ENCODE peak calls at places on chromosomes 1 and 21, in six cellular contexts. One of them, this sample, is unnamed.

GRCh38 chr1:62224182-62224581 is 29.5 kb downstream of the L1TD1 start:
- DNase-seq in fibroblast of lung: no peak
- DNase-seq in vagina: no peak
- DNase-seq in Peyer's patch: no peak
- DNase-seq in tibial nerve: no peak
- DNase-seq in AG04450: no peak
- DNase-seq in this sample: no peak

GRCh38 chr21:14862794-14863720 is 201.7 kb downstream of the NRIP1 start:
- DNase-seq in fibroblast of lung: no peak
- DNase-seq in vagina: no peak
- DNase-seq in Peyer's patch: no peak
- DNase-seq in tibial nerve: no peak
- DNase-seq in AG04450: no peak
- DNase-seq in this sample: no peak

GRCh38 chr1:151511636-151512215 is 539 bp downstream of the CGN start:
- DNase-seq in fibroblast of lung: no peak
- DNase-seq in vagina: no peak
- DNase-seq in Peyer's patch: peak; percentile 35
- DNase-seq in tibial nerve: peak; percentile 15
- DNase-seq in AG04450: no peak
- DNase-seq in this sample: peak; percentile 13

GRCh38 chr1:101284021-101284420 is 47.2 kb downstream of the S1PR1 start:
- DNase-seq in fibroblast of lung: no peak
- DNase-seq in vagina: no peak
- DNase-seq in Peyer's patch: no peak
- DNase-seq in tibial nerve: no peak
- DNase-seq in AG04450: no peak
- DNase-seq in this sample: peak; percentile 51

GRCh38 chr1:43962324-43962723 is 7.5 kb upstream of the DPH2 start:
- DNase-seq in fibroblast of lung: no peak
- DNase-seq in vagina: no peak
- DNase-seq in Peyer's patch: no peak
- DNase-seq in tibial nerve: no peak
- DNase-seq in AG04450: no peak
- DNase-seq in this sample: no peak

GRCh38 chr1:86714159-86714558 is 9.8 kb downstream of the SH3GLB1 start:
- DNase-seq in fibroblast of lung: peak; percentile 18
- DNase-seq in vagina: no peak
- DNase-seq in Peyer's patch: no peak
- DNase-seq in tibial nerve: no peak
- DNase-seq in AG04450: no peak
- DNase-seq in this sample: no peak

GRCh38 chr1:9629445-9630201 is 21.9 kb upstream of the PIK3CD start:
- DNase-seq in fibroblast of lung: no peak
- DNase-seq in vagina: no peak
- DNase-seq in Peyer's patch: peak; percentile 89
- DNase-seq in tibial nerve: peak; percentile 46
- DNase-seq in AG04450: no peak
- DNase-seq in this sample: peak; percentile 74

GRCh38 chr1:45957684-45958083 is 154.3 kb downstream of the MAST2 start:
- DNase-seq in fibroblast of lung: no peak
- DNase-seq in vagina: no peak
- DNase-seq in Peyer's patch: no peak
- DNase-seq in tibial nerve: no peak
- DNase-seq in AG04450: no peak
- DNase-seq in this sample: no peak

GRCh38 chr21:45126085-45126687 is 51.8 kb downstream of the ADARB1 start:
- DNase-seq in fibroblast of lung: no peak
- DNase-seq in vagina: no peak
- DNase-seq in Peyer's patch: no peak
- DNase-seq in tibial nerve: no peak
- DNase-seq in AG04450: no peak
- DNase-seq in this sample: no peak

GRCh38 chr1:84541679-84542078 is 32.6 kb downstream of the CTBS start:
- DNase-seq in fibroblast of lung: no peak
- DNase-seq in vagina: no peak
- DNase-seq in Peyer's patch: no peak
- DNase-seq in tibial nerve: no peak
- DNase-seq in AG04450: no peak
- DNase-seq in this sample: no peak
- TF ChIP-seq CTCF in fibroblast of lung: peak; percentile 11
- TF ChIP-seq CTCF in vagina: no peak
- TF ChIP-seq CTCF in Peyer's patch: no peak
- TF ChIP-seq CTCF in tibial nerve: no peak
- TF ChIP-seq CTCF in AG04450: no peak
- TF ChIP-seq CTCF in this sample: peak; percentile 32

DNA sequence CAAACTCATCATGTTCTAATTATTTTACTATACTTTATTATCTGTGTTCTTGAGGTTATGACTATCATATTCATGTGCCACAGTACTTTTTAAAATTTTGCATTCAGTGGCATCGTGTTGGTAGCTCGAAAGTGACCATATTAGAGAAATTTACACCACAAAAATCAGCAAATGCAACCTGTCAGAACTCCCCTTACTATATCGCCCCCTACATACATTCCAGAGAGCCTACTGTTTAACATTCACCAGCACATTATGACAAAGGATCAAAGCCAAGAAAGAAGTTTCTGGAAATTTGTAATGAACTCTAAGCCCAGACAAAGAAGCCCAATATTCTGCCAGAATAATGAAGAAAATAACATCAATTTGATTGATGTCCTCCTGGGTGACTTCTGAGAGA is 909.3 kb downstream of the LTN1 start:
- DNase-seq in fibroblast of lung: no peak
- DNase-seq in vagina: no peak
- DNase-seq in Peyer's patch: no peak
- DNase-seq in tibial nerve: no peak
- DNase-seq in AG04450: no peak
- DNase-seq in this sample: no peak
- H3K27ac ChIP-seq in fibroblast of lung: no peak overlapping the region
- H3K27ac ChIP-seq in vagina: no peak overlapping the region
- H3K27ac ChIP-seq in Peyer's patch: no peak overlapping the region
- H3K27ac ChIP-seq in tibial nerve: no peak overlapping the region
- H3K27ac ChIP-seq in AG04450: no peak overlapping the region
- H3K27ac ChIP-seq in this sample: no peak overlapping the region

DNA sequence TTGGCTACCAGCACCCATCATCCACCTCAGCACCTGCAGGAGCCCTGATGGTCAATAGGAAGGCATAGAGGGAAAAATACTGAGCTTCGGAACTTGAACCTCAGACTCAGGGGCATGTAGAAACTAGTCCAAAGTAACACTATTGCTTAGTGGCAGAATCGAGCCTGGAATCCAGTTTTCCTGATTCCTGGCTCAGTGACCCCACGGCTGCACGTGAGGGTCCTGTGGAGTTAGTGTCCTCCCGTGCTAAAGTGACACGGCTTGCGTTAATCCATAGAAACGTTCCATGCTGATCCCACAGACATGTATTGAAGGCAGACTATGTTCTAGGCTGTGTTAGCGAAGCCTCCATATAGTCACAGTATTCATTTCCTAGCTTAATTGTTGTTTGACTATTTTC is 747.0 kb upstream of the TPTE start:
- DNase-seq in fibroblast of lung: no peak
- DNase-seq in vagina: no peak
- DNase-seq in Peyer's patch: no peak
- DNase-seq in tibial nerve: no peak
- DNase-seq in AG04450: no peak
- DNase-seq in this sample: no peak
- H3K9me3 ChIP-seq in fibroblast of lung: peaks cover 2% of the 10 kb centered on the region
- H3K9me3 ChIP-seq in vagina: no peaks in the 10 kb centered on the region
- H3K9me3 ChIP-seq in Peyer's patch: no peaks in the 10 kb centered on the region
- H3K9me3 ChIP-seq in tibial nerve: peaks cover 16% of the 10 kb centered on the region
- H3K9me3 ChIP-seq in AG04450: peaks cover 63% of the 10 kb centered on the region
- H3K9me3 ChIP-seq in this sample: peaks cover 25% of the 10 kb centered on the region

DNA sequence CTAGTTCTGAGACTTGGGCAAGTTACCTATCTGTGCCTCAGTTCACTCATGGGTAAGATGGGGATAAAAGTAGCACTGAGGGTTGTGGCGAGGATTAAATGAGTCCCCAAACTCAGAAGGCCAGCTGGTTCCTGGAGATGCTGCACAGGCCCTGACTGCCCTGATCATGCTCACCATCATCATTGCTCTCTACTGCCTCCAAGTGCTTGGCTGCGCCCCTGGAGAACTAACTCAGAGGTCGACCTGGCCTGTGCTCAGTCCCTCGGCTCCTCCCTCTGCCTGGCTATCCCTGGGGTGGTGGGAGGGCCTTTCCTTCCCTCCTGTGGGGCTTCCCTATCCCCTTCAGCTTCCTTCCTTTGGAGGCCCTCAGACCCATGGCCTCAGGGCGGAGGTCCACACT is 5.6 kb downstream of the SLC5A9 start:
- DNase-seq in fibroblast of lung: no peak
- DNase-seq in vagina: no peak
- DNase-seq in Peyer's patch: no peak
- DNase-seq in tibial nerve: no peak
- DNase-seq in AG04450: no peak
- DNase-seq in this sample: no peak
- TF ChIP-seq CTCF in fibroblast of lung: peak; percentile 6
- TF ChIP-seq CTCF in vagina: no peak
- TF ChIP-seq CTCF in Peyer's patch: no peak
- TF ChIP-seq CTCF in tibial nerve: no peak
- TF ChIP-seq CTCF in AG04450: no peak
- TF ChIP-seq CTCF in this sample: no peak

GRCh38 chr1:201772178-201772577 is 56.8 kb upstream of the IPO9 start:
- DNase-seq in fibroblast of lung: peak; percentile 46
- DNase-seq in vagina: no peak
- DNase-seq in Peyer's patch: no peak
- DNase-seq in tibial nerve: no peak
- DNase-seq in AG04450: no peak
- DNase-seq in this sample: no peak
- H3K27ac ChIP-seq in fibroblast of lung: no peak overlapping the region
- H3K27ac ChIP-seq in vagina: no peak overlapping the region
- H3K27ac ChIP-seq in Peyer's patch: no peak overlapping the region
- H3K27ac ChIP-seq in tibial nerve: no peak overlapping the region
- H3K27ac ChIP-seq in AG04450: no peak overlapping the region
- H3K27ac ChIP-seq in this sample: no peak overlapping the region

GRCh38 chr1:239274242-239274830 is 112.0 kb upstream of the CHRM3 start:
- DNase-seq in fibroblast of lung: peak; percentile 41
- DNase-seq in vagina: no peak
- DNase-seq in Peyer's patch: no peak
- DNase-seq in tibial nerve: no peak
- DNase-seq in AG04450: no peak
- DNase-seq in this sample: no peak

GRCh38 chr1:239276051-239276450 is 110.3 kb upstream of the CHRM3 start:
- DNase-seq in fibroblast of lung: no peak
- DNase-seq in vagina: no peak
- DNase-seq in Peyer's patch: no peak
- DNase-seq in tibial nerve: no peak
- DNase-seq in AG04450: no peak
- DNase-seq in this sample: no peak

GRCh38 chr1:239268007-239268406 is 118.4 kb upstream of the CHRM3 start:
- DNase-seq in fibroblast of lung: no peak
- DNase-seq in vagina: no peak
- DNase-seq in Peyer's patch: no peak
- DNase-seq in tibial nerve: no peak
- DNase-seq in AG04450: no peak
- DNase-seq in this sample: no peak

GRCh38 chr1:239268941-239269340 is 117.4 kb upstream of the CHRM3 start:
- DNase-seq in fibroblast of lung: no peak
- DNase-seq in vagina: no peak
- DNase-seq in Peyer's patch: no peak
- DNase-seq in tibial nerve: no peak
- DNase-seq in AG04450: no peak
- DNase-seq in this sample: no peak

GRCh38 chr1:239270509-239270908 is 115.9 kb upstream of the CHRM3 start:
- DNase-seq in fibroblast of lung: no peak
- DNase-seq in vagina: no peak
- DNase-seq in Peyer's patch: no peak
- DNase-seq in tibial nerve: no peak
- DNase-seq in AG04450: no peak
- DNase-seq in this sample: no peak
- H3K9me3 ChIP-seq in fibroblast of lung: no peaks in the 10 kb centered on the region
- H3K9me3 ChIP-seq in vagina: no peaks in the 10 kb centered on the region
- H3K9me3 ChIP-seq in Peyer's patch: no peaks in the 10 kb centered on the region
- H3K9me3 ChIP-seq in tibial nerve: no peaks in the 10 kb centered on the region
- H3K9me3 ChIP-seq in AG04450: peaks cover 6% of the 10 kb centered on the region
- H3K9me3 ChIP-seq in this sample: no peaks in the 10 kb centered on the region

GRCh38 chr1:234980224-234980656 is 148.4 kb downstream of the TOMM20 start:
- DNase-seq in fibroblast of lung: peak; percentile 92
- DNase-seq in vagina: no peak
- DNase-seq in Peyer's patch: no peak
- DNase-seq in tibial nerve: no peak
- DNase-seq in AG04450: no peak
- DNase-seq in this sample: no peak
- TF ChIP-seq CTCF in fibroblast of lung: no peak
- TF ChIP-seq CTCF in vagina: no peak
- TF ChIP-seq CTCF in Peyer's patch: no peak
- TF ChIP-seq CTCF in tibial nerve: no peak
- TF ChIP-seq CTCF in AG04450: no peak
- TF ChIP-seq CTCF in this sample: no peak

DNA sequence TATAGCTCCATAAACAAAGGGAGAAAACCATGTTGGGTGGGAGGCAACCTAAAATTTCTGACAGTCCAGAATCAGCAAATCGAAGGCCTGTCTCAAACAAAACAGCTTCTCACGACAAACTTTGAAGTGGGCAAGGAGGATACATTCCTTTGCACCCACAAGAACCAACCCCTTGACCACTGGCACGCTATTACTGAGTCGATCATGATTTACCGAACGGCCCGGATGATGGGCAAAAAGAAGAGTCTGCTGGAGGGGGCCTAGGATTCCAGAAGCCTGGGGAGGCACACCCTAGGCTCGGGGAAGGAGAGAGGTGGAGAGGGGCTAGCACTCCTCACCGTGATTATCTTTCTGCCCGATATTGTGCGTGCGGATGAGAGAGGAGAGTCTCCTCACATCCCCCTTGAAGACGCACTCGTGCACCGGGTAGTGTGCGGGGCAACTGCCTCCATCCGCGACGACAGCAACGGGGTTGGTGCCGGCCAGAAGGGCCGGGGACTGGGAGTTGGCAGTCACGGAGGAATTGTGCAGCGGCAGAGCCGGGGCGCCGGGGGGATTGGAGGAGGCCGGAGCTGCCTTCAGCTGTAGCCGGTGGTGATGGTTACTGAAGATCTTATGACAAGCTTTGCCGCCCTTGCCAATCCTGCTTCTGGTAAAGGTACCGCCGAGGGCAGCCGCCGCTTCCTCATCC is 736 bp downstream of the ANKRD13C start:
- DNase-seq in fibroblast of lung: peak; percentile 91
- DNase-seq in vagina: no peak
- DNase-seq in Peyer's patch: no peak
- DNase-seq in tibial nerve: no peak
- DNase-seq in AG04450: peak; percentile 46
- DNase-seq in this sample: no peak
- H3K27ac ChIP-seq in fibroblast of lung: peak overlapping the region; percentile 100
- H3K27ac ChIP-seq in vagina: peak overlapping the region; percentile 97
- H3K27ac ChIP-seq in Peyer's patch: peak overlapping the region; percentile 90
- H3K27ac ChIP-seq in tibial nerve: peak overlapping the region; percentile 95
- H3K27ac ChIP-seq in AG04450: peak overlapping the region; percentile 99
- H3K27ac ChIP-seq in this sample: peak overlapping the region; percentile 94

DNA sequence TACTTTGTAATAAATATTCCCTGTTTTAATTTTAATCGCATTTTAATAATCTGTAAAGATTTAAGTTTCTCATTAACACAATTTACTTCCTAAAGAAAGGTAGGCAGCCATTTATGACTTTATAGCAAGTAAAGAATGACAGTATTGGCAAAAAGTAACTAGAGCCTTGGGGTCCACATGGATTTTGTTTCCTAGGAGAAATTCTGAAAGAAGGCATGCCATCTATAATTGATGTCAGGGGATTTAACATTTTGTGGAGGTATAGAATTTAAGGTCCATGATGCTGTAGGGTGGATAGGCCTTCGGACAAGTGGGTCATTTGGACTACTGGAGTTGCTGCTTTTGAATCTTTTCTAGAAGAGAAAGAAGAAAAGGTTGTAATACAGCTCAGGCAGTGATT is at the start of gene OR2M4:
- DNase-seq in fibroblast of lung: no peak
- DNase-seq in vagina: no peak
- DNase-seq in Peyer's patch: no peak
- DNase-seq in tibial nerve: no peak
- DNase-seq in AG04450: no peak
- DNase-seq in this sample: no peak
- H3K9me3 ChIP-seq in fibroblast of lung: no peaks in the 10 kb centered on the region
- H3K9me3 ChIP-seq in vagina: no peaks in the 10 kb centered on the region
- H3K9me3 ChIP-seq in Peyer's patch: no peaks in the 10 kb centered on the region
- H3K9me3 ChIP-seq in tibial nerve: peaks cover 7% of the 10 kb centered on the region
- H3K9me3 ChIP-seq in AG04450: peaks cover 19% of the 10 kb centered on the region
- H3K9me3 ChIP-seq in this sample: no peaks in the 10 kb centered on the region